ENCODE peak calls at places on chromosomes 12 and 14, in five cellular contexts. O is amniotic stem cell; C is CD8-positive, alpha-beta T cell; H is EL; W is amniotic epithelial cell. G is an unnamed sample.
A peak's percentile ranks its signal among the peaks of the same experiment; 100 is the strongest.

GRCh38 chr12:4379410-4379809 is at the start of gene FGF23:
- DNase-seq in H (peak; percentile 13), O (no peak), C (no peak), W (peak; percentile 24), G (peak; percentile 9)

GRCh38 chr14:103124501-103125001 is 1.3 kb downstream of the TNFAIP2 start:
- DNase-seq in H (no peak), O (no peak), W (no peak), C (no peak), G (no peak)

GRCh38 chr12:115103884-115104883 is 420.2 kb upstream of the TBX3 start:
- DNase-seq in O (no peak), W (peak; percentile 99), H (peak; percentile 3), C (no peak), G (peak; percentile 75)

GRCh38 chr14:65110525-65110924 is 8.2 kb upstream of the MAX start:
- DNase-seq in H (no peak), C (no peak), O (no peak), W (no peak), G (no peak)

GRCh38 chr14:50763386-50764007 is 67.5 kb downstream of the NIN start:
- DNase-seq in W (peak; percentile 96), H (peak; percentile 95), O (no peak), C (no peak), G (peak; percentile 95)

GRCh38 chr12:7361271-7361670 is 57.4 kb downstream of the ACSM4 start:
- DNase-seq in H (no peak), C (no peak), W (no peak), O (no peak), G (no peak)

GRCh38 chr14:90518941-90519256 is 122.1 kb downstream of the CALM1 start:
- DNase-seq in W (peak; percentile 13), O (no peak), H (peak; percentile 36), C (peak; percentile 29), G (no peak)

GRCh38 chr12:111842556-111843396 is 748 bp downstream of the MAPKAPK5 start:
- DNase-seq in W (peak; percentile 9), H (peak; percentile 21), C (no peak), O (no peak), G (no peak)

GRCh38 chr14:23559010-23559920 is 3.2 kb downstream of the THTPA start:
- DNase-seq in W (peak; percentile 52), H (peak; percentile 59), O (no peak), C (peak; percentile 47), G (peak; percentile 59)

GRCh38 chr12:27177716-27178115 is 66.4 kb upstream of the STK38L start:
- DNase-seq in W (peak; percentile 63), O (no peak), H (peak; percentile 48), C (no peak), G (peak; percentile 94)

GRCh38 chr12:107451246-107451645 is 234.4 kb upstream of the PWP1 start:
- DNase-seq in O (no peak), C (no peak), W (no peak), H (no peak), G (no peak)

GRCh38 chr12:5467941-5468340 is 36.0 kb downstream of the NTF3 start:
- DNase-seq in W (no peak), O (no peak), H (peak; percentile 34), C (no peak), G (no peak)

GRCh38 chr12:124032265-124032886 is 59.4 kb downstream of the ZNF664 start:
- DNase-seq in W (peak; percentile 59), H (peak; percentile 65), C (no peak), O (peak; percentile 70), G (peak; percentile 53)

GRCh38 chr12:128079-128478 is 61.5 kb downstream of the IQSEC3 start:
- DNase-seq in W (no peak), O (no peak), H (no peak), C (no peak), G (no peak)

GRCh38 chr12:66623455-66623854 is 55.4 kb downstream of the GRIP1 start:
- DNase-seq in H (peak; percentile 13), C (no peak), O (no peak), W (peak; percentile 48), G (no peak)

GRCh38 chr14:50920482-50921225 is 23.6 kb downstream of the PYGL start:
- DNase-seq in C (no peak), W (peak; percentile 93), H (peak; percentile 85), O (peak; percentile 43), G (peak; percentile 78)

GRCh38 chr14:77148510-77149231 is 7.1 kb upstream of the ZDHHC22 start:
- DNase-seq in W (peak; percentile 16), H (no peak), O (no peak), C (no peak), G (no peak)

GRCh38 chr14:101839236-101839635 is 77.7 kb downstream of the PPP2R5C start:
- DNase-seq in W (no peak), O (no peak), C (no peak), H (no peak), G (no peak)